ENCODE peak calls at places on chromosome 7, in seven cellular contexts. U is brain microvascular endothelial cell; D is effector memory CD4-positive, alpha-beta T cell; P is IMR-90; F is foreskin fibroblast; Z is AG04450; X is aorta. H is an unnamed sample.

GRCh38 chr7:6398943-6399342 is 48.8 kb downstream of the DAGLB start:
- DNase-seq in U (no peak), D (no peak), P (no peak), F (no peak), Z (no peak), X (no peak), H (no peak)

GRCh38 chr7:87318741-87319140 is 26.7 kb upstream of the CROT start:
- DNase-seq in U (no peak), D (no peak), P (no peak), F (no peak), Z (no peak), X (no peak), H (no peak)

GRCh38 chr7:30135551-30136271 is 925 bp downstream of the MTURN start:
- DNase-seq in U (peak; percentile 57), D (peak; percentile 23), P (peak; percentile 62), F (peak; percentile 73), Z (peak; percentile 21), X (peak; percentile 80), H (peak; percentile 75)

GRCh38 chr7:48251766-48252165 is 80.5 kb downstream of the ABCA13 start:
- DNase-seq in U (no peak), D (no peak), P (peak; percentile 59), F (no peak), Z (no peak), X (no peak), H (no peak)

GRCh38 chr7:125391921-125392320 is 462.3 kb upstream of the POT1 start:
- DNase-seq in U (no peak), D (no peak), P (no peak), F (no peak), Z (no peak), X (no peak), H (no peak)

GRCh38 chr7:43444711-43445578 is 138.0 kb upstream of the STK17A start:
- DNase-seq in U (no peak), D (no peak), P (no peak), F (no peak), Z (no peak), X (no peak), H (no peak)

GRCh38 chr7:36468361-36469140 is 78.9 kb downstream of the ANLN start:
- DNase-seq in U (peak; percentile 35), D (no peak), P (no peak), F (no peak), Z (no peak), X (no peak), H (peak; percentile 83)

GRCh38 chr7:156610130-156610529 is 30.4 kb upstream of the RNF32 start:
- DNase-seq in U (no peak), D (no peak), P (no peak), F (no peak), Z (no peak), X (no peak), H (no peak)

GRCh38 chr7:158392251-158392650 is 195.4 kb downstream of the PTPRN2 start:
- DNase-seq in U (no peak), D (no peak), P (no peak), F (no peak), Z (no peak), X (no peak), H (no peak)

GRCh38 chr7:22812350-22812749 is 10.3 kb downstream of the TOMM7 start:
- DNase-seq in U (no peak), D (no peak), P (no peak), F (no peak), Z (no peak), X (no peak), H (no peak)

GRCh38 chr7:92873776-92874175 is 37.4 kb upstream of the CDK6 start:
- DNase-seq in U (no peak), D (no peak), P (no peak), F (no peak), Z (no peak), X (no peak), H (no peak)

DNA sequence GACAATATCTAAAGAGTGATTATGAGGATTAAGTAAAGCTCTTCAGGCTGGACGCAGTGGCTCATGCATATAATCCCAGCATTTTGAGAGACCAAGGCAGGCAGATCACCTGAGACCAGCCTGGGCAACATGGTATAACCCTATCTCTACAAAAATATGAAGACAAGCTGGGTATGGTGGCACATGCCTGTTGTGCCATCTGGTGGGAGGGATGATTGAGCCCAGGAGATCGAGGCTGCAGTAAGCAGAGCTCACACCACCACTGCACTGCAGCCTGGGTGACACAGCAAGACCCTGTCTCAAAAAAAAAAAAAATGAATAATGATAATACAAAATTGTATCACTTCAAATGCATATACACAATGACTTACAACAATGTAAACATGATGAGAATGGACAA is 195.6 kb upstream of the AUTS2 start:
- DNase-seq in U (no peak), D (no peak), P (no peak), F (no peak), Z (no peak), X (no peak), H (no peak)
- H3K4me3 ChIP-seq in U (no peak overlapping the region), D (no peak overlapping the region), P (no peak overlapping the region), F (no peak overlapping the region), Z (no peak overlapping the region), X (no peak overlapping the region), H (no peak overlapping the region)

GRCh38 chr7:27175005-27175625 is 995 bp upstream of the HOXA10 start:
- DNase-seq in U (no peak), D (no peak), P (no peak), F (peak; percentile 84), Z (no peak), X (peak; percentile 14), H (no peak)
- H3K4me3 ChIP-seq in U (no peak overlapping the region), D (no peak overlapping the region), P (no peak overlapping the region), F (peak overlapping the region; percentile 59), Z (no peak overlapping the region), X (no peak overlapping the region), H (peak overlapping the region; percentile 94)

DNA sequence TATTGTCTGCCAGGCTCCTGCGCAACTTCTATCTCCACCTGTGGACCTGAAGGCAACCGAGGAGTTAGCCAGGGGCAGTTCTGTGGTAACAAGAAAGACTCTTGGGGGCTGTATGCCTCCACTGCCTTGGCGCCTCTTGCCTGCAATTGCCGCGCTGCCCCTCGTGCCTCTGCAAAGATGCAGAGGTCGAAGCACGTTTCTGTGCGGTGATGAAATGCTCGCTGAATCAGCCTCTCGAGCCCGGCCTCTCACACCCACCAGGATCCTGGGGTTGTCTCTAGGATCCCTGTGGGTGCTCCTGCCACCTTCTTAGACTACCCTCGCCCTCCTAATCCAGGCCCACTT is 468 bp upstream of the LHFPL3 start:
- DNase-seq in U (no peak), D (no peak), P (no peak), F (no peak), Z (no peak), X (no peak), H (no peak)
- H3K4me3 ChIP-seq in U (no peak overlapping the region), D (no peak overlapping the region), P (no peak overlapping the region), F (no peak overlapping the region), Z (no peak overlapping the region), X (peak overlapping the region; percentile 2), H (no peak overlapping the region)

GRCh38 chr7:150975536-150976285 is 2.4 kb downstream of the KCNH2 start:
- DNase-seq in U (no peak), D (no peak), P (no peak), F (no peak), Z (no peak), X (no peak), H (no peak)
- H3K4me3 ChIP-seq in U (no peak overlapping the region), D (peak overlapping the region; percentile 58), P (no peak overlapping the region), F (no peak overlapping the region), Z (no peak overlapping the region), X (no peak overlapping the region), H (no peak overlapping the region)

DNA sequence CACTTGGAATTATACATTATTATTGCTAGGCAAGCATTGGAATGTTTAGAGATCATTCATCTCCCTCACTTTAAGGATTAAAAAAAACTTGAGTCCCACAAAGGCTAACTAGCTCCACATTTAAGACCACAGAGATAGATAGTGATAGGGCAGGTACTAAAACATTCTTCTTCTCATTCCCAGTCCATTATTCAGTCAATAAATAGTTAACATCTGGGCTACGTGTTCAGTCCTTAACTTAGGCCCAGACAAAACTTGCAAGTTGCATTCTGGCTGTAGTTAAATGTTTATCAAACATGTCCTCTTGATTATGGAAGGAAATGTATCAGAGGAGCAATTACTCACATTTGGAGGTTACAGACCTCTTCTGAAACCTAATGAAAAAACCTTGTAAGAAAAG is 2.4 kb downstream of the GNG11 start:
- DNase-seq in U (no peak), D (no peak), P (peak; percentile 43), F (no peak), Z (no peak), X (no peak), H (peak; percentile 28)
- H3K4me3 ChIP-seq in U (peak overlapping the region; percentile 82), D (no peak overlapping the region), P (peak overlapping the region; percentile 99), F (peak overlapping the region; percentile 86), Z (peak overlapping the region; percentile 82), X (peak overlapping the region; percentile 14), H (peak overlapping the region; percentile 93)

GRCh38 chr7:130995252-130996081 is 261.5 kb upstream of the KLF14 start:
- DNase-seq in U (no peak), D (no peak), P (no peak), F (no peak), Z (no peak), X (no peak), H (no peak)
- H3K4me3 ChIP-seq in U (no peak overlapping the region), D (peak overlapping the region; percentile 2), P (no peak overlapping the region), F (no peak overlapping the region), Z (no peak overlapping the region), X (no peak overlapping the region), H (peak overlapping the region; percentile 65)

GRCh38 chr7:101870361-101871062 is 53.1 kb downstream of the CUX1 start:
- DNase-seq in U (no peak), D (no peak), P (peak; percentile 59), F (no peak), Z (no peak), X (no peak), H (no peak)
- H3K4me3 ChIP-seq in U (no peak overlapping the region), D (no peak overlapping the region), P (no peak overlapping the region), F (no peak overlapping the region), Z (no peak overlapping the region), X (no peak overlapping the region), H (no peak overlapping the region)

H was measured in adipocyte.